ENCODE peak calls at places on chromosomes 5 and 9, in four cellular contexts. U, N, A and Y are unnamed samples.

GRCh38 chr5:41433552-41434181 is 76.7 kb downstream of the PLCXD3 start:
- DNase-seq in N (no peak), U (peak; percentile 33), A (no peak), Y (no peak)

GRCh38 chr9:109467936-109468335 is 30.2 kb downstream of the PTPN3 start:
- DNase-seq in N (no peak), A (no peak), U (peak; percentile 14), Y (no peak)

GRCh38 chr9:21969011-21969935 is 24.9 kb downstream of the CDKN2A start:
- DNase-seq in A (no peak), N (no peak), U (no peak), Y (no peak)

GRCh38 chr5:88889165-88890069 is 6.4 kb upstream of the MEF2C start:
- DNase-seq in U (no peak), A (peak; percentile 49), N (peak; percentile 50), Y (peak; percentile 83)

GRCh38 chr5:175104682-175105081 is 339.3 kb downstream of the DRD1 start:
- DNase-seq in N (no peak), U (no peak), A (no peak), Y (no peak)

GRCh38 chr5:111223086-111223789 is 946 bp upstream of the CAMK4 start:
- DNase-seq in A (peak; percentile 6), U (no peak), N (no peak), Y (no peak)

GRCh38 chr9:21491742-21492141 is 9.6 kb upstream of the IFNE start:
- DNase-seq in A (no peak), U (no peak), N (no peak), Y (no peak)

GRCh38 chr9:81964216-81965171 is 21.2 kb downstream of the SPATA31D3 start:
- DNase-seq in U (no peak), A (no peak), N (no peak), Y (no peak)

GRCh38 chr5:168302785-168303184 is 11.3 kb downstream of the WWC1 start:
- DNase-seq in N (no peak), A (no peak), U (peak; percentile 67), Y (no peak)

GRCh38 chr5:74679968-74680367 is 5.1 kb upstream of the HEXB start:
- DNase-seq in U (peak; percentile 63), N (no peak), A (no peak), Y (no peak)

GRCh38 chr5:82804151-82804690 is 273.0 kb downstream of the TMEM167A start:
- DNase-seq in U (no peak), N (no peak), A (no peak), Y (no peak)

GRCh38 chr9:108511200-108511756 is 344.5 kb downstream of the ACTL7B start:
- DNase-seq in A (no peak), U (peak; percentile 94), N (no peak), Y (no peak)

GRCh38 chr9:87034891-87035290 is 87.6 kb upstream of the GAS1 start:
- DNase-seq in N (no peak), A (no peak), U (no peak), Y (no peak)

GRCh38 chr5:81749186-81749561 is 1.7 kb downstream of the SSBP2 start:
- DNase-seq in A (peak; percentile 10), U (no peak), N (no peak), Y (no peak)

GRCh38 chr5:76742586-76742985 is 26.7 kb downstream of the F2R start:
- DNase-seq in N (no peak), A (no peak), U (peak; percentile 67), Y (no peak)

GRCh38 chr5:135245521-135246499 is 153.2 kb downstream of the MACROH2A1 start:
- DNase-seq in A (no peak), U (peak; percentile 84), N (peak; percentile 9), Y (no peak)

GRCh38 chr5:94402096-94402495 is 216.3 kb downstream of the KIAA0825 start:
- DNase-seq in U (no peak), N (no peak), A (no peak), Y (no peak)

GRCh38 chr9:134594376-134594941 is 47.1 kb upstream of the COL5A1 start:
- DNase-seq in A (no peak), U (no peak), N (no peak), Y (no peak)

GRCh38 chr5:160001457-160001856 is 7.5 kb upstream of the TTC1 start:
- DNase-seq in U (no peak), A (no peak), N (no peak), Y (no peak)

GRCh38 chr9:77839459-77840140 is 191.5 kb upstream of the GNA14 start:
- DNase-seq in N (peak; percentile 33), U (peak; percentile 51), A (peak; percentile 38), Y (no peak)

GRCh38 chr5:40774626-40775025 is 18.9 kb upstream of the TTC33 start:
- DNase-seq in U (no peak), N (no peak), A (no peak), Y (no peak)

GRCh38 chr5:102700126-102700851 is 54.8 kb upstream of the PAM start:
- DNase-seq in U (no peak), A (no peak), N (no peak), Y (no peak)

GRCh38 chr9:131036529-131037335 is 27.8 kb downstream of the LAMC3 start:
- DNase-seq in U (no peak), N (no peak), A (no peak), Y (no peak)

GRCh38 chr9:79559501-79560181 is 12.1 kb upstream of the TLE4 start:
- DNase-seq in A (no peak), N (no peak), U (no peak), Y (no peak)

GRCh38 chr5:172744106-172745104 is 26.6 kb downstream of the DUSP1 start:
- DNase-seq in N (peak; percentile 83), U (no peak), A (no peak), Y (no peak)

GRCh38 chr5:128109138-128109537 is 25.6 kb downstream of the SLC12A2 start:
- DNase-seq in N (peak; percentile 12), U (no peak), A (no peak), Y (no peak)

GRCh38 chr5:83844320-83845068 is 123.8 kb upstream of the HAPLN1 start:
- DNase-seq in U (peak; percentile 13), N (no peak), A (peak; percentile 50), Y (no peak)

GRCh38 chr9:3014164-3014563 is 170.3 kb upstream of the PUM3 start:
- DNase-seq in N (no peak), A (no peak), U (no peak), Y (no peak)

GRCh38 chr5:142881076-142881466 is 110.9 kb downstream of the ARHGAP26 start:
- DNase-seq in N (no peak), A (peak; percentile 56), U (peak; percentile 65), Y (peak; percentile 5)